ENCODE peak calls at places on chromosomes 16 and 17, in four cellular contexts. One of them, this sample, is unnamed.

GRCh38 chr17:82365586-82366295 is 5.8 kb upstream of the UTS2R start:
- DNase-seq in gastrocnemius medialis: no peak
- DNase-seq in BJ: no peak
- DNase-seq in cardiac muscle cell: no peak
- DNase-seq in this sample: no peak

GRCh38 chr17:15490634-15491261 is 23.3 kb upstream of the CDRT4 start:
- DNase-seq in gastrocnemius medialis: peak
- DNase-seq in BJ: peak
- DNase-seq in cardiac muscle cell: peak
- DNase-seq in this sample: no peak

GRCh38 chr16:15598648-15599190 is 44.2 kb downstream of the MARF1 start:
- DNase-seq in gastrocnemius medialis: no peak
- DNase-seq in BJ: no peak
- DNase-seq in cardiac muscle cell: no peak
- DNase-seq in this sample: no peak

GRCh38 chr17:80725532-80725931 is 180.9 kb downstream of the RPTOR start:
- DNase-seq in gastrocnemius medialis: no peak
- DNase-seq in BJ: no peak
- DNase-seq in cardiac muscle cell: no peak
- DNase-seq in this sample: no peak

GRCh38 chr16:51544850-51545467 is 393.9 kb upstream of the SALL1 start:
- DNase-seq in gastrocnemius medialis: no peak
- DNase-seq in BJ: no peak
- DNase-seq in cardiac muscle cell: no peak
- DNase-seq in this sample: no peak

GRCh38 chr17:45748911-45749310 is 35.2 kb upstream of the CRHR1 start:
- DNase-seq in gastrocnemius medialis: no peak
- DNase-seq in BJ: no peak
- DNase-seq in cardiac muscle cell: no peak
- DNase-seq in this sample: no peak

GRCh38 chr16:82855471-82855870 is 228.7 kb downstream of the CDH13 start:
- DNase-seq in gastrocnemius medialis: no peak
- DNase-seq in BJ: no peak
- DNase-seq in cardiac muscle cell: no peak
- DNase-seq in this sample: peak

GRCh38 chr17:61584866-61585265 is 6.2 kb downstream of the NACA2 start:
- DNase-seq in gastrocnemius medialis: no peak
- DNase-seq in BJ: no peak
- DNase-seq in cardiac muscle cell: no peak
- DNase-seq in this sample: no peak

GRCh38 chr17:51258756-51259573 is 884 bp downstream of the MBTD1 start:
- DNase-seq in gastrocnemius medialis: peak
- DNase-seq in BJ: no peak
- DNase-seq in cardiac muscle cell: peak
- DNase-seq in this sample: no peak

DNA sequence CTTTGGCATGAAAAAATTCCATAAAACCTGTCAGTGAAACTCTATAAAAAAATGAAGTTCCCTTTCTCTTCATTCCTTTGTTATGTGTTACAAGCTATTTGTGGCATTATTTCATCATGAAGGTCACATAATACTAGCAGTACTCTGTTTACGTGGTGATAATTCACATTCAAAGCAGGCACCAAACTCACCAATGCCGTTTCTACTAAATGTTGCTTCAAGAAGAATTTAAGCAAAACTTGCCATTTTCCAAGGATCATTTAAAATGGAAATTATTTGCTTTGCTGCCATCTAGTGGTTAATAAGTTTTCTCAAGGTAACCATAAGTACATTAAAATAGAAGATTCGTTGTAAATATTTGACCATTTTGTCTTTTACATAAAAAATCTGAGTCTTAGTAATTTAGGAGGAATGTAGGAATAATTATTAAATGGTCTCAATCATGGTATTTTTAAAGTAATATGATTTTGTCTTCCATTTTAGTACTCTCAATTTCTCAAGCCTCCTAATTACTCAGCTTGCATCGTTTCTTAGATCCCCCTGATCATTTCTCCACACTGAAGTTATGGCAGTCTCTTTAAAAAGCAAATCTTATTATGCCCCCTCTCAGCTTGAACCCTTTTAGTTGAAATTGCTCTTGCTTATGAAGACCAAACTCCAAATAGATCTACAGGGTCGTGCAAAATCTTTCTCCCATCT is 80.8 kb downstream of the OMG start:
- DNase-seq in gastrocnemius medialis: no peak
- DNase-seq in BJ: peak
- DNase-seq in cardiac muscle cell: peak
- DNase-seq in this sample: peak
- TF ChIP-seq CTCF in gastrocnemius medialis: peak
- TF ChIP-seq CTCF in BJ: peak
- TF ChIP-seq CTCF in cardiac muscle cell: peak
- TF ChIP-seq CTCF in this sample: peak

DNA sequence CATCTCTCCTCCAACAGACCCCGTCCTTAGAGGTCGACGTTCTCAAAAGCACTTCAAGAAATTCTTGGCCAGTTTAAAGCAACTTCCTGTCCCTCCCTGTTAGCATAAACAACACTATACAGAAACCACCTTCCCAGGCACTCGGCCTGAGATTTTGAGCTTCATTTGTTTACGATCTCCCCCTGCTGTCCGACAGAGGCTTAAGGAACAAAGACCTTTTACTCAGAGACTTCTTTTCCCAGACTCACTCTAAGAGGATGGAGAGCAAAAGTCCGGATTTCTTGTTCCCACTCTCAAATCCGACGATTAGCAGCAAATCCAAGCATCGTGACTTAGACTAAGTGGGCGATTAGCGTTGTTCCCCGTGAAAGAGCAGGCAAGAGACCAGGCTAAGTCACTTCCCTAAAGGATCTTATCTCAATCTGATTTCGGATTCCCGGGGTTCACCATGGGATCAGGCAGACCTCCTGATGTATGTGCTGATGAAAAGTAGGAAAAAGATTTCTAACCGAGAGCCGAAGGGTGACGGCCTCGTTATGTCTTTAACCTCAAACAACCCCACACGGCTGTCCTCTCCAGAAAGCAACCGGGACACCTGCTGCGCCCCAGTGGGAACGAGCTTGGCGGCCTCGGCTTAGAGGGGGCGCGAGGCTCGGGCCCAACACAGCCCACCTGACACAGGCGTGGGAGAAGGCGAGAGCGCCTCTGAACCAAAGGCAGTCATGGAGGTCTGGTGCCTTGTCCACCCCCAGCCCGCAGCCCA is 591 bp downstream of the INPP5K start:
- DNase-seq in gastrocnemius medialis: peak
- DNase-seq in BJ: peak
- DNase-seq in cardiac muscle cell: peak
- DNase-seq in this sample: peak
- TF ChIP-seq CTCF in gastrocnemius medialis: peak
- TF ChIP-seq CTCF in BJ: peak
- TF ChIP-seq CTCF in cardiac muscle cell: peak
- TF ChIP-seq CTCF in this sample: peak

GRCh38 chr17:47999612-48000011 is 28.7 kb downstream of the CDK5RAP3 start:
- DNase-seq in gastrocnemius medialis: no peak
- DNase-seq in BJ: peak
- DNase-seq in cardiac muscle cell: no peak
- DNase-seq in this sample: no peak
- TF ChIP-seq CTCF in gastrocnemius medialis: no peak
- TF ChIP-seq CTCF in BJ: no peak
- TF ChIP-seq CTCF in cardiac muscle cell: no peak
- TF ChIP-seq CTCF in this sample: no peak

GRCh38 chr17:66451188-66452149 is 149.1 kb downstream of the PRKCA start:
- DNase-seq in gastrocnemius medialis: no peak
- DNase-seq in BJ: no peak
- DNase-seq in cardiac muscle cell: peak
- DNase-seq in this sample: no peak
- TF ChIP-seq CTCF in gastrocnemius medialis: no peak
- TF ChIP-seq CTCF in BJ: no peak
- TF ChIP-seq CTCF in cardiac muscle cell: peak
- TF ChIP-seq CTCF in this sample: no peak

DNA sequence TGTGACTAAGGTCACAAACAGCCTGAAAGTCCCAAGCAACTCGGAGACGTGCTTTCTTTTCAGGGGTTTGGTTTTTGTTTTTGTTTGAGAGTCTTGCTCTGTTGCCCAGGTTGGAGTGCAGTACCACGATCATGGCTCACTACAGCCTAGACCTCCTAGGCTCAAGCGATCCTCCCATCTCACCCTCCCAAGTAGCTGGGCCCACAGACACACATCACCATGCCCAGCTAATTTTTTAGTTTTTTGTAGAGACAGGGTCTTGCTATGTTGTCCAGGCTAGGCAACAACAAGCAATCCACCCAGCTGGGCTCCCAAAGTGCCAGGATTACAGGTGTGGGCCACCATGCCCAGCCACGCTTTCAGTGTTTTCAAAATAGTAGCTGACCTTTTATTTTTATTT is 19.8 kb upstream of the GGA2 start:
- DNase-seq in gastrocnemius medialis: no peak
- DNase-seq in BJ: no peak
- DNase-seq in cardiac muscle cell: no peak
- DNase-seq in this sample: no peak
- TF ChIP-seq CTCF in gastrocnemius medialis: no peak
- TF ChIP-seq CTCF in BJ: no peak
- TF ChIP-seq CTCF in cardiac muscle cell: no peak
- TF ChIP-seq CTCF in this sample: no peak

DNA sequence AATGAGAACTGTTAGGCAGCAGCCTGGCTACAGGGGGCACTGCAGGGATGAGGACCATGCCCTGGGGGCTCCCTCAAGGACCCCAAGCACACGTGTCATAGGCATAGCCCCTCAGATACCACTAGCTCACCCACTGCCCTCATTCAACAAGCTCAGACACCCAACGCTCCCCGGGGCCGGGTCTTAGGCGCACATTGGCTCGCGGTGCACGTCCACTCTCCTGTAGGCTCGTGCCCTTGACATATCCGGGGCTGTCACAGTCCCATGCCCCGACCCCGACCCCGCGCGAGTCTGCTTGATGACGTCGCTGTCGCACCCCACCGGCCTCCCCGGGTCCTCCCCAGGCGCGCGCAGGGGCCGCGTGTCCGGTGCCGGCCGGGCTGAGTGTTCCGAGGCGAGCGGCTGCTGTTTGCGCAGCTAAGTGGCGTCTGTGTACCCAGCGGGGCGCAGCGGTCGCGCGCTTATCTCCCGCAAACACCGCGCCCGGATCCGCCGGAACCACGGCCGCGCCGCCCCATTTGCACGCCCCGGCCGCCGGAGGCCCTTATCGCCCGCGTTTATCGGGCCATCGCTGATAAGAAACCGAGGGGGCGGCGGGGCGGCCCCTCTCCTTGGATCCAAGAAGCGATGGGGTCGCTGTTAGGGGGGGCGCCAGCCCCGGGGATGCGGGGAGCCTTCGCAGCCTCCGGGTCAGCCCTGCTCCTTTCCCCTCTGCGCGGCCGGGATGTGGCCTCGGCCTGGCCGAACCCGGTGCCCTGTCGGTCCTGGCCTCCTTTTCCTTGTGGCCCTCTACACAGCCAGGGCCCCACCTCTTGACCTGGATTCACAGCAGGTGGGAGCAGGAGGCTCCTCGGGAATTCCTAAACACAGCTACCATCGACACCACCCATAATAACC is 20.7 kb upstream of the NAGS start:
- DNase-seq in gastrocnemius medialis: no peak
- DNase-seq in BJ: no peak
- DNase-seq in cardiac muscle cell: peak
- DNase-seq in this sample: no peak
- TF ChIP-seq CTCF in gastrocnemius medialis: no peak
- TF ChIP-seq CTCF in BJ: peak
- TF ChIP-seq CTCF in cardiac muscle cell: peak
- TF ChIP-seq CTCF in this sample: peak

GRCh38 chr16:6571044-6571443 is 761.6 kb upstream of the RBFOX1 start:
- DNase-seq in gastrocnemius medialis: no peak
- DNase-seq in BJ: no peak
- DNase-seq in cardiac muscle cell: no peak
- DNase-seq in this sample: no peak

GRCh38 chr16:6576646-6577045 is 756.0 kb upstream of the RBFOX1 start:
- DNase-seq in gastrocnemius medialis: no peak
- DNase-seq in BJ: no peak
- DNase-seq in cardiac muscle cell: no peak
- DNase-seq in this sample: no peak

GRCh38 chr16:6574146-6574545 is 758.5 kb upstream of the RBFOX1 start:
- DNase-seq in gastrocnemius medialis: no peak
- DNase-seq in BJ: no peak
- DNase-seq in cardiac muscle cell: no peak
- DNase-seq in this sample: no peak

GRCh38 chr16:6570520-6570919 is 762.1 kb upstream of the RBFOX1 start:
- DNase-seq in gastrocnemius medialis: no peak
- DNase-seq in BJ: no peak
- DNase-seq in cardiac muscle cell: no peak
- DNase-seq in this sample: no peak

GRCh38 chr16:6573577-6573976 is 759.1 kb upstream of the RBFOX1 start:
- DNase-seq in gastrocnemius medialis: no peak
- DNase-seq in BJ: no peak
- DNase-seq in cardiac muscle cell: peak
- DNase-seq in this sample: no peak
- TF ChIP-seq CTCF in gastrocnemius medialis: no peak
- TF ChIP-seq CTCF in BJ: no peak
- TF ChIP-seq CTCF in cardiac muscle cell: no peak
- TF ChIP-seq CTCF in this sample: no peak

GRCh38 chr17:20797292-20797691 is 217.8 kb downstream of the CDRT15L2 start:
- DNase-seq in gastrocnemius medialis: no peak
- DNase-seq in BJ: no peak
- DNase-seq in cardiac muscle cell: no peak
- DNase-seq in this sample: no peak
- TF ChIP-seq CTCF in gastrocnemius medialis: no peak
- TF ChIP-seq CTCF in BJ: no peak
- TF ChIP-seq CTCF in cardiac muscle cell: no peak
- TF ChIP-seq CTCF in this sample: no peak